ENCODE peak calls at places on chromosomes 4 and X, in ten cellular contexts. V, O, J, Q, S, G, A, X, F and U are unnamed samples.
A peak's percentile ranks its signal among the peaks of the same experiment; 100 is the strongest.

GRCh38 chrX:9560219-9560618 is 95.4 kb downstream of the TBL1X start:
- DNase-seq in G (no peak), Q (no peak), X (no peak), V (no peak), S (no peak), J (no peak), O (peak; percentile 36), A (no peak), F (no peak), U (no peak)

GRCh38 chr4:8010618-8011017 is 71.0 kb upstream of the AFAP1 start:
- DNase-seq in X (no peak), O (peak; percentile 88), S (peak; percentile 99), Q (no peak), A (no peak), J (no peak), F (peak; percentile 94), V (no peak), G (no peak), U (no peak)

GRCh38 chr4:38562751-38563198 is 101.2 kb upstream of the KLF3 start:
- DNase-seq in J (no peak), G (peak; percentile 31), Q (no peak), X (peak; percentile 6), S (no peak), V (no peak), F (no peak), A (no peak), O (no peak), U (no peak)

GRCh38 chr4:151766691-151767090 is 5.9 kb upstream of the GATB start:
- DNase-seq in S (no peak), V (no peak), O (no peak), J (no peak), F (no peak), Q (peak; percentile 49), A (no peak), X (no peak), G (no peak), U (no peak)

GRCh38 chrX:16882188-16882587 is 12.0 kb upstream of the RBBP7 start:
- DNase-seq in S (peak; percentile 75), A (no peak), Q (peak; percentile 44), X (no peak), V (no peak), O (peak; percentile 17), F (no peak), G (peak; percentile 47), J (no peak), U (peak; percentile 52)

GRCh38 chrX:42248226-42248625 is 324.9 kb upstream of the CASK start:
- DNase-seq in A (no peak), J (no peak), X (no peak), F (no peak), G (no peak), S (no peak), Q (no peak), V (no peak), O (no peak), U (no peak)

GRCh38 chr4:3484057-3484973 is 21.2 kb downstream of the DOK7 start:
- DNase-seq in F (no peak), O (no peak), Q (no peak), A (no peak), J (no peak), X (no peak), V (no peak), S (peak; percentile 82), G (peak; percentile 73), U (no peak)

GRCh38 chr4:100023800-100024199 is 73.7 kb upstream of the H2AZ1 start:
- DNase-seq in F (no peak), S (no peak), V (no peak), A (no peak), Q (no peak), G (no peak), X (no peak), O (no peak), J (no peak), U (no peak)

GRCh38 chr4:184395451-184395917 is 78.9 kb downstream of the IRF2 start:
- DNase-seq in A (no peak), F (no peak), G (no peak), Q (peak; percentile 5), S (no peak), J (no peak), X (no peak), V (no peak), O (no peak), U (no peak)

GRCh38 chr4:87543835-87544461 is 14.8 kb upstream of the SPARCL1 start:
- DNase-seq in A (no peak), X (peak; percentile 78), O (peak; percentile 20), V (no peak), S (peak; percentile 39), Q (peak; percentile 68), F (no peak), G (peak; percentile 76), J (no peak), U (no peak)

GRCh38 chr4:142615324-142615665 is 230.8 kb downstream of the INPP4B start:
- DNase-seq in F (no peak), Q (no peak), S (no peak), O (no peak), G (peak; percentile 81), J (no peak), X (peak; percentile 78), A (no peak), V (peak; percentile 60), U (no peak)

GRCh38 chr4:1196421-1197183 is 24.2 kb upstream of the SPON2 start:
- DNase-seq in G (no peak), V (no peak), J (no peak), A (no peak), F (no peak), O (peak; percentile 8), Q (peak; percentile 40), X (no peak), S (no peak), U (no peak)

GRCh38 chr4:53586121-53586816 is 5.0 kb downstream of the LNX1 start:
- DNase-seq in G (peak; percentile 97), F (no peak), O (no peak), J (no peak), A (no peak), Q (no peak), X (peak; percentile 93), V (peak; percentile 87), S (no peak), U (no peak)

GRCh38 chr4:156837625-156838345 is 133.8 kb downstream of the PDGFC start:
- DNase-seq in J (no peak), X (peak; percentile 72), V (no peak), Q (no peak), O (no peak), A (no peak), F (no peak), G (no peak), S (no peak), U (no peak)